ENCODE peak calls at places on chromosomes 2 and 18, in six cellular contexts. Y, V, T, C, M and Z are unnamed samples.

GRCh38 chr2:11551569-11552259 is 17.9 kb downstream of the GREB1 start:
- DNase-seq in Y (no peak), V (no peak), T (no peak), C (no peak), M (no peak), Z (no peak)

GRCh38 chr18:33201509-33201926 is 239.0 kb downstream of the CCDC178 start:
- DNase-seq in Y (no peak), V (no peak), T (peak), C (peak), M (peak), Z (no peak)

GRCh38 chr2:168642873-168643272 is 159.6 kb upstream of the NOSTRIN start:
- DNase-seq in Y (no peak), V (no peak), T (no peak), C (no peak), M (no peak), Z (no peak)

GRCh38 chr2:218281449-218281848 is 10.9 kb downstream of the TMBIM1 start:
- DNase-seq in Y (no peak), V (no peak), T (no peak), C (no peak), M (no peak), Z (no peak)

GRCh38 chr2:170922683-170923494 is 6.2 kb upstream of the GORASP2 start:
- DNase-seq in Y (no peak), V (no peak), T (no peak), C (no peak), M (no peak), Z (no peak)

GRCh38 chr2:174634130-174635014 is 36.8 kb upstream of the WIPF1 start:
- DNase-seq in Y (no peak), V (peak), T (no peak), C (no peak), M (no peak), Z (peak)

GRCh38 chr2:84314901-84315330 is 144.2 kb downstream of the SUCLG1 start:
- DNase-seq in Y (peak), V (peak), T (peak), C (peak), M (peak), Z (peak)

GRCh38 chr2:223901854-223902253 is 43.3 kb downstream of the WDFY1 start:
- DNase-seq in Y (no peak), V (no peak), T (no peak), C (peak), M (no peak), Z (no peak)

GRCh38 chr2:227614246-227614645 is 394 bp downstream of the SCYGR3 start:
- DNase-seq in Y (no peak), V (no peak), T (no peak), C (no peak), M (no peak), Z (no peak)

GRCh38 chr2:121816797-121817196 is 61.3 kb downstream of the TSN start:
- DNase-seq in Y (no peak), V (no peak), T (no peak), C (no peak), M (no peak), Z (no peak)

GRCh38 chr2:55906993-55907392 is 16.6 kb downstream of the EFEMP1 start:
- DNase-seq in Y (no peak), V (no peak), T (no peak), C (no peak), M (no peak), Z (no peak)

GRCh38 chr2:28547223-28547860 is 51.5 kb downstream of the PLB1 start:
- DNase-seq in Y (no peak), V (no peak), T (no peak), C (no peak), M (no peak), Z (no peak)

GRCh38 chr18:59220784-59221765 is 1.1 kb downstream of the GRP start:
- DNase-seq in Y (no peak), V (no peak), T (peak), C (no peak), M (no peak), Z (peak)

GRCh38 chr18:80167947-80168745 is 59.1 kb downstream of the ADNP2 start:
- DNase-seq in Y (no peak), V (no peak), T (no peak), C (no peak), M (no peak), Z (no peak)

GRCh38 chr2:19990416-19990728 is 467 bp upstream of the WDR35 start:
- DNase-seq in Y (no peak), V (no peak), T (no peak), C (no peak), M (no peak), Z (no peak)

GRCh38 chr2:2826621-2827020 is 495.5 kb upstream of the MYT1L start:
- DNase-seq in Y (no peak), V (no peak), T (peak), C (no peak), M (no peak), Z (no peak)

GRCh38 chr18:75915941-75916640 is 488.6 kb upstream of the SMIM21 start:
- DNase-seq in Y (peak), V (peak), T (peak), C (no peak), M (no peak), Z (no peak)

GRCh38 chr2:20599001-20599600 is 51.8 kb downstream of the HS1BP3 start:
- DNase-seq in Y (no peak), V (no peak), T (peak), C (no peak), M (no peak), Z (no peak)

GRCh38 chr2:137123241-137123640 is 357.9 kb downstream of the THSD7B start:
- DNase-seq in Y (no peak), V (no peak), T (no peak), C (no peak), M (no peak), Z (no peak)

GRCh38 chr2:138877421-138877820 is 97.2 kb upstream of the NXPH2 start:
- DNase-seq in Y (no peak), V (no peak), T (no peak), C (no peak), M (no peak), Z (no peak)

GRCh38 chr2:203018181-203018580 is 3.5 kb downstream of the NBEAL1 start:
- DNase-seq in Y (no peak), V (no peak), T (no peak), C (peak), M (no peak), Z (no peak)

GRCh38 chr2:8457092-8457481 is 224.8 kb upstream of the ID2 start:
- DNase-seq in Y (no peak), V (peak), T (peak), C (no peak), M (no peak), Z (peak)

GRCh38 chr2:134181219-134181618 is 72.7 kb upstream of the MGAT5 start:
- DNase-seq in Y (no peak), V (no peak), T (no peak), C (no peak), M (no peak), Z (peak)

GRCh38 chr2:233480490-233481202 is 85.9 kb downstream of the USP40 start:
- DNase-seq in Y (no peak), V (no peak), T (no peak), C (peak), M (no peak), Z (no peak)

GRCh38 chr2:65320042-65320711 is 92.5 kb downstream of the ACTR2 start:
- DNase-seq in Y (no peak), V (no peak), T (no peak), C (peak), M (no peak), Z (no peak)

GRCh38 chr2:28643324-28643723 is 108.3 kb upstream of the PPP1CB start:
- DNase-seq in Y (no peak), V (no peak), T (no peak), C (peak), M (no peak), Z (no peak)

GRCh38 chr2:9345343-9345742 is 78.0 kb downstream of the ITGB1BP1 start:
- DNase-seq in Y (no peak), V (no peak), T (no peak), C (no peak), M (no peak), Z (no peak)

GRCh38 chr2:104804148-104804890 is 49.6 kb upstream of the POU3F3 start:
- DNase-seq in Y (no peak), V (no peak), T (peak), C (no peak), M (no peak), Z (no peak)

GRCh38 chr2:72562451-72563153 is 263.2 kb downstream of the EXOC6B start:
- DNase-seq in Y (no peak), V (no peak), T (no peak), C (no peak), M (no peak), Z (no peak)

GRCh38 chr2:119179951-119180350 is 21.4 kb upstream of the C1QL2 start:
- DNase-seq in Y (no peak), V (no peak), T (no peak), C (no peak), M (no peak), Z (no peak)

GRCh38 chr2:188721231-188721630 is 252.9 kb upstream of the COL3A1 start:
- DNase-seq in Y (no peak), V (no peak), T (no peak), C (no peak), M (no peak), Z (no peak)

GRCh38 chr2:196399736-196400691 is 228.6 kb upstream of the STK17B start:
- DNase-seq in Y (no peak), V (no peak), T (no peak), C (no peak), M (no peak), Z (no peak)

GRCh38 chr18:56748698-56749268 is 97.6 kb downstream of the WDR7 start:
- DNase-seq in Y (no peak), V (peak), T (peak), C (peak), M (no peak), Z (no peak)

GRCh38 chr2:196809260-196809659 is at the start of gene C2orf66:
- DNase-seq in Y (no peak), V (peak), T (no peak), C (no peak), M (no peak), Z (no peak)

GRCh38 chr2:105294046-105294445 is 35.5 kb downstream of the TGFBRAP1 start:
- DNase-seq in Y (no peak), V (no peak), T (no peak), C (no peak), M (no peak), Z (no peak)

GRCh38 chr18:40109251-40110049 is 1845.6 kb upstream of the PIK3C3 start:
- DNase-seq in Y (no peak), V (no peak), T (no peak), C (no peak), M (no peak), Z (no peak)

GRCh38 chr18:51275712-51276473 is 78.4 kb upstream of the MEX3C start:
- DNase-seq in Y (no peak), V (no peak), T (no peak), C (no peak), M (no peak), Z (no peak)

DNA sequence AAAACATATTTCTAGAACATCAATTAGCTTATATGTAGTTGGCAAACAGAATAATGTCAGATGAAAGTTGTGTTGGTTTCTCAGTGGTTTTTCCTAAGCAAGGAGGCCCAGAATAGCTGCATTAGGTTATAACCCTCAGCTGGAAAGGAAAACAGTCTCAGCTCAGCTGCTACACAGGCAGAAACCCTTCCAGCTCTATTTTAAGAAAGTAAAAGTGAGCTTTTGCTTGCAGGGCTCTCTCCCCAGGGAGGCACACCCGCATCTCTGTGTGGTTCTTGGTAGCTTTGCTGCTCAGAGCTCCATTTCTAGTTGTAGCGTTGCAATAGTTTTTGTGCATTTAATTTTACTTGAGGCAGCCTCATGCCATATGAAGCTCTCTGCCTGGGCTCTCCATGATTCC is 54.6 kb downstream of the PIKFYVE start:
- DNase-seq in Y (no peak), V (no peak), T (no peak), C (no peak), M (no peak), Z (no peak)
- TF ChIP-seq TAF1 in Y (no peak), V (no peak), T (no peak), C (no peak), M (no peak), Z (no peak)

DNA sequence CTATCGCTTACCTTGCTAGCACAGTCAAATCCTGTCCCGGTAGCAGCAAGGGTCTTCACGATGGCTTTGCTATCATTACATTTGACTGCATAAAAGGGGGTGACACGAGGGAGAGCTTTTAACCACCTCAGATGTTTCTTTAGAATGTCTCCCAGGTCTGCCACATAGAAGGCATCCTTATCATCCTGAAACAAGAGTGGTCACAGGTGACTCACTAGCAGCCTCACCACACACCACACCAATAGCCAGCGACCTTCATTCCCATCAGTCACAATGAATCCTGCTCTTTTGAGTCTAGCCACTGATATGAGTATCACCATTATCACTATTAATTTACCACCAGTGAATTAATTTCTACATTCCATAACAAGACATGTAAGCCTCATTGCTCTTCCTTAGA is 3.7 kb downstream of the ODC1 start:
- DNase-seq in Y (no peak), V (no peak), T (no peak), C (no peak), M (no peak), Z (no peak)
- TF ChIP-seq TAF1 in Y (no peak), V (no peak), T (no peak), C (no peak), M (no peak), Z (no peak)

DNA sequence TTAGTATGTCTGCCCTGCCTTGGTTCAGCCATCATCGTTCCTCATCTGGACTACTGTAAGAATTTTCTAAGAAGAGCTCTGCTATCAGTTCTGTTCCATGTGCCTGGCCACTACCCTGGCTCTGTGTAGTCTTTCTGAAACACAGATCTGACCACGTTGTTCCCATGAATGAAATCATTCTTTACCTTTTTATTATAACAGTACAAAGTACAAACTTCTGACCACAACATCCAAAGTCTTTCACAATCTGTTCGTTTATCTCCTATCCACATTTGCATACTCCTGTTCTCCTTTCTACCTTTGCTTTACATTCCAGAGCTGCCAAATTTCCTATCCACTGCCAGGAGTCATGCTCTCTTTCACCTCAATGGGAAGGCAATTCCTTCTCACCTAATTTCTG is 284.6 kb upstream of the LRP1B start:
- DNase-seq in Y (no peak), V (no peak), T (no peak), C (peak), M (no peak), Z (no peak)
- TF ChIP-seq TAF1 in Y (no peak), V (no peak), T (no peak), C (no peak), M (no peak), Z (no peak)

GRCh38 chr18:24560511-24560981 is 100.1 kb downstream of the HRH4 start:
- DNase-seq in Y (no peak), V (no peak), T (no peak), C (no peak), M (peak), Z (no peak)

GRCh38 chr18:24567199-24567598 is 106.8 kb downstream of the HRH4 start:
- DNase-seq in Y (no peak), V (no peak), T (no peak), C (no peak), M (peak), Z (no peak)

GRCh38 chr18:24559474-24560018 is 99.1 kb downstream of the HRH4 start:
- DNase-seq in Y (no peak), V (no peak), T (no peak), C (no peak), M (no peak), Z (no peak)

GRCh38 chr18:24558403-24558802 is 98.0 kb downstream of the HRH4 start:
- DNase-seq in Y (no peak), V (no peak), T (no peak), C (no peak), M (no peak), Z (no peak)

GRCh38 chr18:24561369-24561768 is 100.9 kb downstream of the HRH4 start:
- DNase-seq in Y (no peak), V (no peak), T (no peak), C (no peak), M (no peak), Z (no peak)
- TF ChIP-seq TAF1 in Y (no peak), V (no peak), T (no peak), C (no peak), M (no peak), Z (no peak)

DNA sequence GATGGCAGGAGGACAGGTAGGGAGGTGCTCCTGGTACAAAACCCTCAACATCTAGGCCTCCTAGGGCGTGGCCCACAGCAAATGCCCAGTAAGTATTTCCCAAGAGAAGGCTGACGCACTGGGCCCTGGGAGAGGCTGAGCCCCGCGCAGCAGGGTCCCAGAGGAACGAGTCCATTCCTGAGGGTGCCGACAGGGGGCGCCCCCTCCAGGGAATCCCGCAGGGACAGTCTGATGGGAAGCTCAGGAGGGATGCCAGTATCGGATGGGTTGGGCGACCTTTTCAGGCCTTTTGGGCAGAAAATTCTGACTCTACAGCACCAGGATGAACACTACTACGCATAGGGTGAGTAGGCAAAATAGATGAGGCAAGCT is 8.8 kb downstream of the BOLA3 start:
- DNase-seq in Y (no peak), V (peak), T (no peak), C (no peak), M (no peak), Z (no peak)
- TF ChIP-seq TAF1 in Y (no peak), V (no peak), T (no peak), C (no peak), M (no peak), Z (no peak)

DNA sequence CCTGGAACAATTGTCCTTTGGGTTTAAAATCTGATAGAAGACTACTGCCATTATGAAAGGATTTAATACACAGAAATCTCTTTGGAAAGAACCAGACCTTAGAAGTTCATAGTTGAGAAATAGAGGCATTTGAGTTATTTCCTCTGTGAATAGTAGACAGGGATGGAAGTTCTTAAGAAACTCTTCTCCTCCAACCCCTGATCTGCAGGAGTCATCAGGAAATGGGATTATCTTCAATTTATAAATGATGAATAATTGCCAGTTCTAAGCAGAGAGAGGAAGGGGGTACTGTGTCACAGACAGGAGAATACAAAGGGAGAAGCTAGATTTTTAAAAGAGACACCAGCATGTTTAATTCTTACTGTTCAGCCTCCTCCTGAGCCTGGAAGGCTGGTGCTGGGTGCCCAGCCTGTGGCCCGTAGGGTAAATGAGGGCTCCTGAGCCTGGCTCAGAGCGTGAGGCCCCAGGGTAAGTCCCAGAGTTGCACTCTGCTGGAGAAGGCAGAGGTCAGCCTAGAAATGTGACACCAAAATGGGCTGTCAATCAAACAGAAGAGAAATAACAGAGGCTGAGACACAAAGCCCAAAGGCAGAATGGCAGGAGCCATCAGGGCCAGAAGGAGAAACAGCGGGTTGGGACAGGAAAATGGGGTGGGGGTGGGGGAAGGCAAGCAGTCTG is 58.2 kb upstream of the PKDCC start:
- DNase-seq in Y (no peak), V (no peak), T (no peak), C (no peak), M (no peak), Z (no peak)
- TF ChIP-seq TAF1 in Y (no peak), V (no peak), T (no peak), C (no peak), M (no peak), Z (no peak)

GRCh38 chr2:74051504-74051903 is 66.8 kb downstream of the TET3 start:
- DNase-seq in Y (no peak), V (no peak), T (no peak), C (no peak), M (no peak), Z (no peak)

GRCh38 chr2:74050153-74050552 is 65.4 kb downstream of the TET3 start:
- DNase-seq in Y (no peak), V (no peak), T (no peak), C (no peak), M (no peak), Z (no peak)

GRCh38 chr2:74059137-74059775 is 74.5 kb downstream of the TET3 start:
- DNase-seq in Y (no peak), V (no peak), T (no peak), C (no peak), M (no peak), Z (no peak)

GRCh38 chr2:74052732-74053712 is 68.3 kb downstream of the TET3 start:
- DNase-seq in Y (no peak), V (no peak), T (no peak), C (no peak), M (no peak), Z (no peak)

GRCh38 chr2:74053959-74054715 is 69.4 kb downstream of the TET3 start:
- DNase-seq in Y (no peak), V (no peak), T (no peak), C (no peak), M (no peak), Z (no peak)
- TF ChIP-seq TAF1 in Y (no peak), V (no peak), T (no peak), C (no peak), M (no peak), Z (no peak)

GRCh38 chr2:64273524-64274398 is 129.5 kb upstream of the PELI1 start:
- DNase-seq in Y (no peak), V (no peak), T (peak), C (peak), M (no peak), Z (no peak)
- TF ChIP-seq TAF1 in Y (no peak), V (no peak), T (no peak), C (no peak), M (no peak), Z (no peak)